ENCODE peak calls at places on chromosomes 12 and 14, in five cellular contexts. E is suprapubic skin, V is K562, I is NT2/D1, Q is fibroblast of lung. C is an unnamed sample.

GRCh38 chr12:71746983-71747611 is 7.6 kb upstream of the RAB21 start:
- DNase-seq in E (no peak), V (peak; percentile 73), I (peak; percentile 40), Q (peak; percentile 78), C (no peak)

GRCh38 chr12:111450676-111451075 is 45.0 kb downstream of the SH2B3 start:
- DNase-seq in E (peak; percentile 49), V (no peak), I (no peak), Q (no peak), C (no peak)

GRCh38 chr12:55955800-55956508 is 9.9 kb downstream of the PMEL start:
- DNase-seq in E (no peak), V (peak; percentile 57), I (no peak), Q (peak; percentile 30), C (no peak)

GRCh38 chr14:25050494-25051170 is 685 bp upstream of the STXBP6 start:
- DNase-seq in E (no peak), V (peak; percentile 6), I (no peak), Q (peak; percentile 80), C (no peak)

GRCh38 chr12:120447992-120448391 is 1.7 kb downstream of the GATC start:
- DNase-seq in E (no peak), V (no peak), I (no peak), Q (no peak), C (no peak)

GRCh38 chr12:110619534-110619953 is 5.6 kb downstream of the TCTN1 start:
- DNase-seq in E (no peak), V (no peak), I (no peak), Q (no peak), C (no peak)

GRCh38 chr12:12240671-12241345 is 26.0 kb downstream of the LRP6 start:
- DNase-seq in E (no peak), V (no peak), I (no peak), Q (peak; percentile 40), C (no peak)

GRCh38 chr12:53931844-53932581 is 6.6 kb upstream of the HOXC13 start:
- DNase-seq in E (no peak), V (no peak), I (no peak), Q (no peak), C (no peak)

GRCh38 chr12:71865166-71865713 is 25.7 kb downstream of the TBC1D15 start:
- DNase-seq in E (no peak), V (no peak), I (no peak), Q (peak; percentile 82), C (peak; percentile 72)

GRCh38 chr12:95424271-95424994 is 49.5 kb upstream of the METAP2 start:
- DNase-seq in E (no peak), V (no peak), I (no peak), Q (no peak), C (no peak)

GRCh38 chr14:74882103-74882920 is 596 bp downstream of the DLST start:
- DNase-seq in E (peak; percentile 89), V (peak; percentile 61), I (no peak), Q (peak; percentile 63), C (no peak)

GRCh38 chr14:91835920-91836843 is 31.2 kb downstream of the TC2N start:
- DNase-seq in E (peak; percentile 96), V (peak; percentile 81), I (peak; percentile 52), Q (no peak), C (peak; percentile 25)

DNA sequence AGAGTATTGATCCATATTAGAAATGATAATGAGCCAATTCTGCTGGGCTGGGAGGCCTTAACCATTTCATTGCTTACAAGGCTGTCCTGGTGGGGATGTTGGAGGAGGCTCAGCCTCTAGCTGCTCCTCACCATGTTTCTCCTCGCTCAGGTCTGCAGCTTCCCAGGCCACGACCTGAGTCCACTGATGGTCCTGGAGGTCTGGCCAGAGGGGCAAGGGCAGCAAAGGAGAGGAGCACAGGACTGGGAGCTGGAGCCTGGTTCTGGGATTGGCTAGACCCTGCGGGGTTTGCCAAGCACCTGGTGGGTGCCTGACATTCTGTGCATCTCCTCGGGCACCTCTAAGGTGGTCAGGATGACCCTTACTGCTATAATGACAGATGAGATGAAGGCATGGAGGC is 92.6 kb downstream of the KIF26A start:
- DNase-seq in E (no peak), V (no peak), I (no peak), Q (no peak), C (no peak)
- H3K9me3 ChIP-seq in E (peaks cover 6% of the 10 kb centered on the region), V (no peaks in the 10 kb centered on the region), I (peaks cover 28% of the 10 kb centered on the region), Q (peaks cover 2% of the 10 kb centered on the region), C (peaks cover 10% of the 10 kb centered on the region)

DNA sequence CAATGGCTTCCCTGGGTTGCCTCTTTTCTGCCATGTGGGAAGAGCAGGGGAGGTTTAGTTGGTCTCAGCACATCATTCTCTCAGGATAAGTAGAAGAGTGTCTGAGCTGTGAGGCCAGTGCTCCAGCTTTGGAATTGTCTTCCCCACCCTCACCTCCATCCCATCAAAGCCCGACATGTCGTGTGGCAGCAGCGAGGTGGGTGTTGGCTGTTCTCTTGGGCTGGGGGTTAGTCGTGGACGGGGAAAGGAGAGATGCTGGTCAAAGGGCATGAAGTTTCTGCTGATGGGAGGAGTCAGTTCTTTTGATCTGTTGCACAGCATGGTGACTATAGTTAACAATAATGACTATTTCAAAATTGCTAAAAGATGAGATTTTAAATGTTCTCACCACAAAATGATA is 404.2 kb downstream of the TMEM121 start:
- DNase-seq in E (peak; percentile 21), V (no peak), I (no peak), Q (no peak), C (no peak)
- H3K9me3 ChIP-seq in E (no peaks in the 10 kb centered on the region), V (no peaks in the 10 kb centered on the region), I (peaks cover 11% of the 10 kb centered on the region), Q (no peaks in the 10 kb centered on the region), C (peaks cover 9% of the 10 kb centered on the region)

GRCh38 chr14:72758993-72759392 is 134.9 kb downstream of the DPF3 start:
- DNase-seq in E (no peak), V (no peak), I (no peak), Q (no peak), C (no peak)

GRCh38 chr14:72766296-72766695 is 127.6 kb downstream of the DPF3 start:
- DNase-seq in E (no peak), V (no peak), I (no peak), Q (no peak), C (no peak)

GRCh38 chr14:72758420-72758819 is 135.5 kb downstream of the DPF3 start:
- DNase-seq in E (no peak), V (no peak), I (peak; percentile 2), Q (no peak), C (no peak)

GRCh38 chr14:72759670-72760069 is 134.2 kb downstream of the DPF3 start:
- DNase-seq in E (no peak), V (no peak), I (no peak), Q (no peak), C (no peak)

GRCh38 chr14:72763892-72764291 is 130.0 kb downstream of the DPF3 start:
- DNase-seq in E (peak; percentile 24), V (no peak), I (peak; percentile 11), Q (no peak), C (no peak)
- H3K9me3 ChIP-seq in E (peaks cover 27% of the 10 kb centered on the region), V (peaks cover 2% of the 10 kb centered on the region), I (peaks cover 40% of the 10 kb centered on the region), Q (peaks cover 1% of the 10 kb centered on the region), C (no peaks in the 10 kb centered on the region)

GRCh38 chr14:106652494-106652893 is 1126.1 kb downstream of the TMEM121 start:
- DNase-seq in E (no peak), V (no peak), I (no peak), Q (no peak), C (no peak)
- H3K9me3 ChIP-seq in E (no peaks in the 10 kb centered on the region), V (no peaks in the 10 kb centered on the region), I (no peaks in the 10 kb centered on the region), Q (no peaks in the 10 kb centered on the region), C (no peaks in the 10 kb centered on the region)

DNA sequence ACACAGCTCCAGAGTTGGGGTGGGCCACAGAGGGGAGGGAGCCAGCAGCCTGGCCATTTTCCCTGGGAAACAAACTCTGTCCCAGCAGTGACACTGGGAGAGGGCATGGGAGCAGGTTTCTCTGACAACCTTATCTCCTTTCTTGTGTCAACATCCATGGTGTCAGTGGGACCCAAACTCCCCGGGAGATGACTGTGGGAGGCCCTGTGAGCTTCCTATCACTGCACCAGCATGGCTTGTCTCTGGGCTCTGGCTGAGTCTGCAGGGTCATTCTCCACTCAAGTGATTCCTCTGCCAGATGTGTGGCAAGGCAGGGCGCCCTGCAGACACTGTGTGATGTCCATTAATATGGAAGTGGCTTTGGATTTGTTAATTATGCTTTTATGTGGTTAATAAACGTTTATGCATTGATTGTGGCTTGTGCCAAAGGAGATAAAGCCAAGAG is 10.1 kb downstream of the LRTM2 start:
- DNase-seq in E (no peak), V (no peak), I (no peak), Q (no peak), C (no peak)
- H3K9me3 ChIP-seq in E (no peaks in the 10 kb centered on the region), V (no peaks in the 10 kb centered on the region), I (no peaks in the 10 kb centered on the region), Q (no peaks in the 10 kb centered on the region), C (no peaks in the 10 kb centered on the region)

GRCh38 chr12:61385771-61386170 is 874.4 kb upstream of the USP15 start:
- DNase-seq in E (no peak), V (no peak), I (no peak), Q (peak; percentile 54), C (no peak)
- H3K9me3 ChIP-seq in E (no peaks in the 10 kb centered on the region), V (no peaks in the 10 kb centered on the region), I (peaks cover 20% of the 10 kb centered on the region), Q (no peaks in the 10 kb centered on the region), C (no peaks in the 10 kb centered on the region)

DNA sequence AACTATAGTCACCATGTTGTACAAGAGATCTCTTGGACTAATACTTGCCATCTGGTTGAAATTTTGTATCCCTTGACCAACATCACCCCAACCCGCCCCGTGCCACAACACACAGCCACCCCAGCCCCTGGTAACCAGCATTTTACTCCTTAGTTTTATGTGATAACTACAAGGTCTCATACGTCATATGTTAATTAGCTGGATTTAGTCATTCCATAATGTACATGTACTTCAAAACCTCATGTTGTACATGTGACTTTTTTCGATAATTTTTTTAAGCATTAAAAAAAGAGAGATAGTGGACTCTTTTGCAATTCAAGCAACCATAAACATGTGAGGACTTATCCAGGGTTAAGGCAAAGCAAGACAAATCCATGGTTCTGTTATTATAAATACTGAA is 773.4 kb upstream of the NOVA1 start:
- DNase-seq in E (no peak), V (no peak), I (no peak), Q (no peak), C (no peak)
- H3K9me3 ChIP-seq in E (no peaks in the 10 kb centered on the region), V (no peaks in the 10 kb centered on the region), I (no peaks in the 10 kb centered on the region), Q (no peaks in the 10 kb centered on the region), C (peaks cover 3% of the 10 kb centered on the region)

DNA sequence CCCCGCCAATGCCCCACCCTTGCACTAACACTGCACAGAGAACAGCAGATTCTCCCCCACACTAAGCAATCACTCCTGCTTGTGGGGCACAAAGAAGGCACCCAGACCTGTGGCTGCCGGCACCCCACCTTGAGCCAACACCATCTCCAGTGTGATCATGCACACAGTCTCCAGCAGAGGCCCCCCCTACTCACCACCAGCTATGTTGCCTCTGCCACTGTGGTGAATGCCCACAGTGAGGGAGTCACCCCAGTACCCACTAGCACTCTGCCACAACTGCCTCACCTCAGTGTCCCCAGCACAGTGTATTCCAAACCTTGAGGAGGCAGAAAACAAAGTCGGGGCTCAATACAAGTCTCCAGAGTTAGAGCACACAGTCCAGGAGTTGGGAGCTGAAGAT is 261.7 kb upstream of the SSTR1 start:
- DNase-seq in E (no peak), V (no peak), I (no peak), Q (no peak), C (no peak)
- H3K9me3 ChIP-seq in E (peaks cover 26% of the 10 kb centered on the region), V (no peaks in the 10 kb centered on the region), I (peaks cover 6% of the 10 kb centered on the region), Q (no peaks in the 10 kb centered on the region), C (no peaks in the 10 kb centered on the region)